ENCODE peak calls at places on chromosomes 6 and 20, in nine cellular contexts. G is activated T-helper 9 cell treated with anti-CD3 and anti-CD28 coated beads, Interleukin-2, amount 50 U/mL, for 16 hours; S is tibial artery; C is NCI-H510A treated with DMSO at 0.1 percent for 48 hours; R is GDM1; M is HS-5; P is iris pigment epithelial cell; X is AG08396; E is Jurkat, Clone E6-1. Y is an unnamed sample.

GRCh38 chr6:75481936-75482593 is 11.5 kb downstream of the FILIP1 start:
- DNase-seq in G (no peak), S (no peak), C (no peak), R (no peak), M (peak; percentile 19), P (no peak), X (peak; percentile 18), E (no peak), Y (peak; percentile 92)

GRCh38 chr6:144749263-144749662 is 464.1 kb downstream of the UTRN start:
- DNase-seq in G (no peak), S (no peak), C (no peak), R (no peak), M (no peak), P (no peak), X (no peak), E (no peak), Y (no peak)

GRCh38 chr6:19757036-19757435 is 80.1 kb upstream of the ID4 start:
- DNase-seq in G (no peak), S (no peak), C (no peak), R (no peak), M (peak; percentile 36), P (peak; percentile 44), X (peak; percentile 13), E (no peak), Y (peak; percentile 45)

GRCh38 chr20:60001027-60001567 is 42.9 kb downstream of the CDH26 start:
- DNase-seq in G (no peak), S (no peak), C (no peak), R (no peak), M (no peak), P (no peak), X (no peak), E (no peak), Y (no peak)

GRCh38 chr20:17928633-17929311 is 39.8 kb downstream of the SNX5 start:
- DNase-seq in G (no peak), S (no peak), C (peak; percentile 91), R (no peak), M (no peak), P (no peak), X (no peak), E (no peak), Y (no peak)

GRCh38 chr6:12132351-12133222 is 120.5 kb downstream of the HIVEP1 start:
- DNase-seq in G (no peak), S (no peak), C (no peak), R (no peak), M (no peak), P (peak; percentile 67), X (no peak), E (no peak), Y (peak; percentile 37)

GRCh38 chr6:131954099-131954774 is 3.1 kb upstream of the CCN2 start:
- DNase-seq in G (no peak), S (no peak), C (no peak), R (no peak), M (no peak), P (peak; percentile 69), X (no peak), E (no peak), Y (peak; percentile 75)

GRCh38 chr6:149864578-149865535 is 698 bp upstream of the LRP11 start:
- DNase-seq in G (no peak), S (no peak), C (peak; percentile 51), R (peak; percentile 17), M (no peak), P (peak; percentile 82), X (peak; percentile 70), E (peak; percentile 73), Y (peak; percentile 81)

GRCh38 chr6:52759085-52759484 is 4.2 kb downstream of the GSTA2 start:
- DNase-seq in G (no peak), S (no peak), C (no peak), R (no peak), M (no peak), P (peak; percentile 3), X (no peak), E (no peak), Y (peak; percentile 44)

GRCh38 chr6:136282906-136283305 is 6.7 kb downstream of the BCLAF1 start:
- DNase-seq in G (no peak), S (no peak), C (no peak), R (no peak), M (no peak), P (no peak), X (no peak), E (no peak), Y (no peak)

GRCh38 chr6:15912505-15912767 is 216.4 kb upstream of the MYLIP start:
- DNase-seq in G (no peak), S (no peak), C (no peak), R (no peak), M (no peak), P (no peak), X (no peak), E (no peak), Y (no peak)

GRCh38 chr6:146177785-146178184 is 148.9 kb downstream of the GRM1 start:
- DNase-seq in G (no peak), S (no peak), C (no peak), R (no peak), M (no peak), P (no peak), X (no peak), E (no peak), Y (no peak)

GRCh38 chr6:75526502-75527127 is 33.0 kb upstream of the FILIP1 start:
- DNase-seq in G (peak; percentile 5), S (peak; percentile 65), C (peak; percentile 45), R (peak; percentile 3), M (peak; percentile 52), P (peak; percentile 75), X (peak; percentile 33), E (peak; percentile 49), Y (peak; percentile 86)

GRCh38 chr6:157068691-157069228 is 254.6 kb downstream of the TMEM242 start:
- DNase-seq in G (no peak), S (no peak), C (no peak), R (no peak), M (no peak), P (peak; percentile 62), X (no peak), E (no peak), Y (peak; percentile 38)

GRCh38 chr20:48791666-48792071 is 36.1 kb downstream of the PREX1 start:
- DNase-seq in G (no peak), S (peak; percentile 76), C (no peak), R (no peak), M (peak; percentile 78), P (peak; percentile 42), X (peak; percentile 28), E (no peak), Y (peak; percentile 90)

GRCh38 chr20:63686492-63687321 is 9.7 kb upstream of the TNFRSF6B start:
- DNase-seq in G (no peak), S (peak; percentile 84), C (no peak), R (peak; percentile 16), M (peak; percentile 59), P (peak; percentile 88), X (peak; percentile 90), E (no peak), Y (peak; percentile 92)

GRCh38 chr20:18191336-18191735 is 53.7 kb downstream of the KAT14 start:
- DNase-seq in G (no peak), S (no peak), C (no peak), R (no peak), M (no peak), P (no peak), X (no peak), E (no peak), Y (no peak)